ENCODE peak calls at places on chromosomes 7 and 10, in four cellular contexts. One of them, this sample, is unnamed.

GRCh38 chr7:123612024-123612423 is 10.4 kb downstream of the ASB15 start:
- DNase-seq in HTR-8/SVneo: no peak
- DNase-seq in DMS153: no peak
- DNase-seq in NCI-H345: no peak
- DNase-seq in this sample: no peak

GRCh38 chr10:106711313-106711906 is 453.1 kb downstream of the SORCS1 start:
- DNase-seq in HTR-8/SVneo: no peak
- DNase-seq in DMS153: no peak
- DNase-seq in NCI-H345: no peak
- DNase-seq in this sample: peak; percentile 7

GRCh38 chr7:25831901-25832411 is 320.0 kb upstream of the NFE2L3 start:
- DNase-seq in HTR-8/SVneo: no peak
- DNase-seq in DMS153: no peak
- DNase-seq in NCI-H345: no peak
- DNase-seq in this sample: peak; percentile 35

GRCh38 chr10:96646251-96646740 is 59.5 kb upstream of the TM9SF3 start:
- DNase-seq in HTR-8/SVneo: no peak
- DNase-seq in DMS153: no peak
- DNase-seq in NCI-H345: no peak
- DNase-seq in this sample: no peak

GRCh38 chr7:36644625-36645422 is 79.5 kb downstream of the AOAH start:
- DNase-seq in HTR-8/SVneo: no peak
- DNase-seq in DMS153: no peak
- DNase-seq in NCI-H345: no peak
- DNase-seq in this sample: no peak

GRCh38 chr7:51275532-51275931 is 41.1 kb downstream of the COBL start:
- DNase-seq in HTR-8/SVneo: no peak
- DNase-seq in DMS153: no peak
- DNase-seq in NCI-H345: no peak
- DNase-seq in this sample: no peak

GRCh38 chr7:151143261-151144015 is 24.1 kb downstream of the GBX1 start:
- DNase-seq in HTR-8/SVneo: no peak
- DNase-seq in DMS153: no peak
- DNase-seq in NCI-H345: no peak
- DNase-seq in this sample: peak; percentile 7

GRCh38 chr10:131211965-131212619 is 99.4 kb downstream of the TCERG1L start:
- DNase-seq in HTR-8/SVneo: no peak
- DNase-seq in DMS153: no peak
- DNase-seq in NCI-H345: no peak
- DNase-seq in this sample: no peak

GRCh38 chr10:131159771-131160170 is 151.8 kb downstream of the TCERG1L start:
- DNase-seq in HTR-8/SVneo: no peak
- DNase-seq in DMS153: no peak
- DNase-seq in NCI-H345: peak; percentile 84
- DNase-seq in this sample: no peak

GRCh38 chr7:151695856-151696555 is 176.3 kb upstream of the RHEB start:
- DNase-seq in HTR-8/SVneo: no peak
- DNase-seq in DMS153: peak; percentile 47
- DNase-seq in NCI-H345: peak; percentile 47
- DNase-seq in this sample: no peak

GRCh38 chr10:93352638-93353383 is 129.3 kb downstream of the MYOF start:
- DNase-seq in HTR-8/SVneo: peak; percentile 44
- DNase-seq in DMS153: no peak
- DNase-seq in NCI-H345: peak; percentile 21
- DNase-seq in this sample: peak; percentile 28

GRCh38 chr7:149817836-149818535 is 20.2 kb upstream of the ZNF862 start:
- DNase-seq in HTR-8/SVneo: no peak
- DNase-seq in DMS153: no peak
- DNase-seq in NCI-H345: no peak
- DNase-seq in this sample: no peak

GRCh38 chr10:118272090-118272775 is 69.9 kb downstream of the FAM204A start:
- DNase-seq in HTR-8/SVneo: no peak
- DNase-seq in DMS153: no peak
- DNase-seq in NCI-H345: no peak
- DNase-seq in this sample: no peak

GRCh38 chr10:22823109-22823508 is 104.7 kb upstream of the ARMC3 start:
- DNase-seq in HTR-8/SVneo: peak; percentile 33
- DNase-seq in DMS153: no peak
- DNase-seq in NCI-H345: no peak
- DNase-seq in this sample: no peak

GRCh38 chr10:47306429-47307210 is 6.6 kb downstream of the GDF10 start:
- DNase-seq in HTR-8/SVneo: no peak
- DNase-seq in DMS153: no peak
- DNase-seq in NCI-H345: no peak
- DNase-seq in this sample: no peak

This sample was measured in dermis microvascular lymphatic vessel endothelial cell.